ENCODE peak calls at places on chromosome 10, in ten cellular contexts. U, K, N, F, Z, Y, I, J, C and W are unnamed samples.
A peak's percentile ranks its signal among the peaks of the same experiment; 100 is the strongest.

GRCh38 chr10:43623351-43623750 is 17.1 kb downstream of the ZNF485 start:
- DNase-seq in U (no peak), C (no peak), Z (no peak), K (peak; percentile 16), J (no peak), N (no peak), Y (no peak), I (no peak), F (no peak), W (no peak)

GRCh38 chr10:44882146-44882720 is 28.9 kb upstream of the TMEM72 start:
- DNase-seq in N (no peak), U (no peak), F (no peak), J (no peak), I (no peak), K (no peak), C (no peak), Y (no peak), Z (no peak), W (no peak)

GRCh38 chr10:105973912-105974311 is 1190.6 kb downstream of the SORCS1 start:
- DNase-seq in J (no peak), U (no peak), C (no peak), K (no peak), N (no peak), Y (no peak), Z (no peak), I (no peak), F (no peak), W (no peak)

GRCh38 chr10:49273626-49274025 is 25.3 kb upstream of the C10orf71 start:
- DNase-seq in N (no peak), C (no peak), J (no peak), I (no peak), U (no peak), Y (no peak), F (no peak), Z (no peak), K (no peak), W (no peak)

GRCh38 chr10:12566161-12567115 is 217.1 kb downstream of the CAMK1D start:
- DNase-seq in K (no peak), F (no peak), U (no peak), Z (no peak), C (no peak), N (no peak), J (peak; percentile 50), I (no peak), Y (peak; percentile 38), W (no peak)

GRCh38 chr10:50805981-50806622 is 66.4 kb downstream of the ASAH2B start:
- DNase-seq in J (no peak), F (no peak), Z (no peak), C (no peak), I (no peak), K (no peak), U (no peak), N (no peak), Y (peak; percentile 6), W (no peak)

GRCh38 chr10:22427101-22427500 is 81.8 kb downstream of the SPAG6 start:
- DNase-seq in F (peak; percentile 78), I (no peak), N (no peak), C (no peak), K (no peak), Z (peak; percentile 21), U (peak; percentile 77), Y (peak; percentile 43), J (no peak), W (no peak)

GRCh38 chr10:8056378-8056777 is 1.9 kb downstream of the GATA3 start:
- DNase-seq in C (no peak), N (no peak), I (no peak), F (no peak), U (no peak), Y (no peak), K (no peak), J (no peak), Z (no peak), W (no peak)

GRCh38 chr10:97307441-97307840 is 11.6 kb upstream of the FRAT1 start:
- DNase-seq in C (no peak), Y (no peak), Z (no peak), K (no peak), I (no peak), J (no peak), U (no peak), F (no peak), N (no peak), W (no peak)

GRCh38 chr10:454860-455259 is 234.6 kb downstream of the DIP2C start:
- DNase-seq in C (no peak), K (no peak), J (peak; percentile 70), I (peak; percentile 54), Z (peak; percentile 19), U (peak; percentile 86), F (peak; percentile 84), Y (peak; percentile 84), N (no peak), W (no peak)

GRCh38 chr10:34526758-34527730 is 288.1 kb downstream of the PARD3 start:
- DNase-seq in N (no peak), C (no peak), K (no peak), Z (no peak), Y (peak; percentile 97), F (peak; percentile 96), U (peak; percentile 80), I (peak; percentile 89), J (no peak), W (no peak)

GRCh38 chr10:6089334-6090219 is 743 bp downstream of the RBM17 start:
- DNase-seq in K (peak; percentile 59), C (no peak), N (peak; percentile 25), F (peak; percentile 24), J (peak; percentile 55), Y (peak; percentile 32), I (no peak), U (peak; percentile 71), Z (peak; percentile 36), W (no peak)

GRCh38 chr10:13528138-13528874 is 508 bp downstream of the BEND7 start:
- DNase-seq in Z (no peak), C (no peak), N (peak; percentile 43), U (no peak), K (peak; percentile 83), F (no peak), J (no peak), Y (peak; percentile 5), I (no peak), W (no peak)

GRCh38 chr10:127563718-127564553 is 14.8 kb downstream of the NPS start:
- DNase-seq in C (no peak), U (no peak), K (peak; percentile 61), F (no peak), Y (no peak), I (no peak), Z (peak; percentile 35), J (no peak), N (peak; percentile 21), W (no peak)

GRCh38 chr10:100790761-100791208 is 45.4 kb downstream of the PAX2 start:
- DNase-seq in C (no peak), Y (no peak), F (no peak), K (no peak), J (no peak), N (no peak), U (no peak), I (no peak), Z (no peak), W (no peak)

GRCh38 chr10:47027108-47027811 is 116.0 kb downstream of the PTPN20 start:
- DNase-seq in U (no peak), Y (no peak), I (no peak), Z (peak; percentile 7), K (no peak), N (peak; percentile 7), J (no peak), C (no peak), F (no peak), W (peak; percentile 38)

GRCh38 chr10:5917305-5917704 is 27.3 kb downstream of the FBH1 start:
- DNase-seq in J (no peak), C (no peak), Z (no peak), Y (no peak), U (no peak), I (no peak), F (no peak), N (no peak), K (no peak), W (no peak)

GRCh38 chr10:33536508-33536907 is 202.0 kb upstream of the NRP1 start:
- DNase-seq in N (no peak), F (no peak), C (no peak), K (no peak), J (no peak), U (no peak), Y (no peak), I (no peak), Z (no peak), W (no peak)